ENCODE peak calls at places on chromosomes 12 and 14, in five cellular contexts. B, G, J, O and T are unnamed samples.

GRCh38 chr12:40646891-40647290 is 45.3 kb upstream of the CNTN1 start:
- DNase-seq in B (no peak), G (no peak), J (no peak), O (no peak), T (no peak)

GRCh38 chr14:92531151-92531873 is 17.7 kb downstream of the RIN3 start:
- DNase-seq in B (no peak), G (no peak), J (no peak), O (no peak), T (no peak)

GRCh38 chr12:80320121-80320678 is 123.8 kb upstream of the PTPRQ start:
- DNase-seq in B (no peak), G (peak; percentile 25), J (no peak), O (no peak), T (no peak)

GRCh38 chr12:28237423-28237822 is 47.2 kb downstream of the CCDC91 start:
- DNase-seq in B (no peak), G (no peak), J (no peak), O (no peak), T (no peak)

GRCh38 chr14:83924259-83924658 is 1605.7 kb upstream of the FLRT2 start:
- DNase-seq in B (no peak), G (no peak), J (no peak), O (no peak), T (no peak)

GRCh38 chr14:32662234-32662633 is 276.4 kb upstream of the NPAS3 start:
- DNase-seq in B (no peak), G (no peak), J (no peak), O (no peak), T (no peak)

GRCh38 chr12:30268036-30268435 is 427.6 kb downstream of the IPO8 start:
- DNase-seq in B (no peak), G (no peak), J (no peak), O (no peak), T (no peak)

GRCh38 chr12:40149673-40150260 is 43.9 kb upstream of the SLC2A13 start:
- DNase-seq in B (no peak), G (no peak), J (no peak), O (no peak), T (no peak)

GRCh38 chr12:19739195-19739776 is 300.0 kb downstream of the AEBP2 start:
- DNase-seq in B (peak; percentile 37), G (peak; percentile 45), J (no peak), O (peak; percentile 62), T (peak; percentile 30)

GRCh38 chr12:3061129-3061857 is 15.9 kb upstream of the TSPAN9 start:
- DNase-seq in B (no peak), G (no peak), J (no peak), O (no peak), T (no peak)

GRCh38 chr12:45598761-45599160 is 130.7 kb upstream of the ARID2 start:
- DNase-seq in B (no peak), G (no peak), J (no peak), O (no peak), T (no peak)

GRCh38 chr12:113461666-113462065 is 10.0 kb downstream of the LHX5 start:
- DNase-seq in B (no peak), G (peak; percentile 75), J (no peak), O (no peak), T (peak; percentile 57)

GRCh38 chr14:57847096-57847495 is 18.8 kb downstream of the SLC35F4 start:
- DNase-seq in B (no peak), G (no peak), J (no peak), O (no peak), T (no peak)

GRCh38 chr12:100141998-100142850 is 450 bp downstream of the BLTP3B start:
- DNase-seq in B (peak; percentile 39), G (peak; percentile 50), J (peak; percentile 69), O (peak; percentile 41), T (no peak)

GRCh38 chr14:64438181-64438839 is 27.0 kb upstream of the AKAP5 start:
- DNase-seq in B (no peak), G (no peak), J (no peak), O (no peak), T (peak; percentile 97)

GRCh38 chr12:95784886-95785285 is 5.7 kb downstream of the NTN4 start:
- DNase-seq in B (no peak), G (no peak), J (no peak), O (no peak), T (no peak)

GRCh38 chr12:121214855-121215745 is 5.2 kb downstream of the P2RX4 start:
- DNase-seq in B (no peak), G (no peak), J (no peak), O (no peak), T (peak; percentile 64)

GRCh38 chr12:76006028-76006916 is 25.3 kb downstream of the PHLDA1 start:
- DNase-seq in B (no peak), G (no peak), J (no peak), O (no peak), T (no peak)

GRCh38 chr12:1936406-1937320 is 18.2 kb upstream of the CACNA2D4 start:
- DNase-seq in B (no peak), G (no peak), J (peak; percentile 86), O (no peak), T (no peak)

GRCh38 chr12:100904270-100904669 is 109.7 kb downstream of the ANO4 start:
- DNase-seq in B (no peak), G (no peak), J (no peak), O (no peak), T (no peak)

GRCh38 chr12:33834672-33835071 is 187.6 kb upstream of the ALG10 start:
- DNase-seq in B (no peak), G (no peak), J (no peak), O (no peak), T (no peak)

GRCh38 chr12:88272456-88272855 is 130.3 kb downstream of the TMTC3 start:
- DNase-seq in B (no peak), G (no peak), J (no peak), O (no peak), T (no peak)

GRCh38 chr14:105088812-105089745 is 23.8 kb upstream of the GPR132 start:
- DNase-seq in B (no peak), G (no peak), J (no peak), O (no peak), T (no peak)

GRCh38 chr14:93171366-93171765 is 13.3 kb downstream of the MOAP1 start:
- DNase-seq in B (no peak), G (no peak), J (no peak), O (no peak), T (no peak)

GRCh38 chr12:101619868-101620761 is 25.3 kb downstream of the MYBPC1 start:
- DNase-seq in B (no peak), G (no peak), J (no peak), O (no peak), T (no peak)

GRCh38 chr14:85531141-85531593 is 1.2 kb downstream of the FLRT2 start:
- DNase-seq in B (peak; percentile 27), G (peak; percentile 43), J (peak; percentile 44), O (no peak), T (peak; percentile 20)

GRCh38 chr12:57454566-57455373 is at the start of gene INHBE:
- DNase-seq in B (no peak), G (peak; percentile 80), J (no peak), O (no peak), T (no peak)

GRCh38 chr12:43957732-43958131 is 121.9 kb downstream of the TMEM117 start:
- DNase-seq in B (no peak), G (peak; percentile 61), J (no peak), O (peak; percentile 59), T (peak; percentile 12)

GRCh38 chr14:94467728-94468520 is 8.1 kb downstream of the SERPINA9 start:
- DNase-seq in B (no peak), G (no peak), J (no peak), O (no peak), T (no peak)

GRCh38 chr14:21523203-21523602 is 2.9 kb downstream of the SALL2 start:
- DNase-seq in B (no peak), G (no peak), J (no peak), O (no peak), T (no peak)

GRCh38 chr12:57179331-57180086 is 32.1 kb upstream of the LRP1-AS start:
- DNase-seq in B (no peak), G (no peak), J (no peak), O (no peak), T (no peak)

GRCh38 chr14:86481105-86481504 is 951.2 kb downstream of the FLRT2 start:
- DNase-seq in B (no peak), G (no peak), J (no peak), O (no peak), T (peak; percentile 2)